ENCODE peak calls at places on chromosome 10, in eight cellular contexts. E is activated naive CD4-positive, alpha-beta T cell; N is lower leg skin; W is RWPE1; M is CD4-positive, CD25-positive, alpha-beta regulatory T cell; B is EL; C is hepatic stellate cell; Z is NAMALWA. Q is an unnamed sample.
A peak's percentile ranks its signal among the peaks of the same experiment; 100 is the strongest.

GRCh38 chr10:10910634-10911033 is 107.0 kb upstream of the CELF2 start:
- DNase-seq in M (no peak), E (no peak), C (no peak), W (no peak), Z (no peak), N (no peak), B (no peak), Q (no peak)

GRCh38 chr10:98208925-98209324 is 59.1 kb downstream of the LOXL4 start:
- DNase-seq in N (no peak), Z (no peak), W (no peak), E (no peak), C (no peak), M (no peak), B (peak; percentile 52), Q (no peak)

GRCh38 chr10:77234599-77234998 is 403.0 kb downstream of the KCNMA1 start:
- DNase-seq in E (no peak), N (no peak), B (no peak), C (no peak), Z (no peak), W (no peak), M (no peak), Q (no peak)

GRCh38 chr10:43691503-43691902 is 42.8 kb upstream of the ZNF32 start:
- DNase-seq in E (no peak), B (peak; percentile 52), N (no peak), W (no peak), Z (no peak), M (no peak), C (peak; percentile 63), Q (peak; percentile 82)

GRCh38 chr10:31536297-31536696 is 217.3 kb downstream of the ZEB1 start:
- DNase-seq in C (no peak), E (no peak), M (no peak), N (no peak), W (no peak), Z (no peak), B (no peak), Q (no peak)

GRCh38 chr10:99930731-99931550 is 78.8 kb downstream of the DNMBP start:
- DNase-seq in W (peak; percentile 93), M (no peak), E (no peak), C (no peak), B (no peak), N (peak; percentile 51), Z (no peak), Q (peak; percentile 84)

GRCh38 chr10:132679217-132679595 is 106.7 kb downstream of the NKX6-2 start:
- DNase-seq in N (no peak), W (no peak), B (no peak), M (no peak), C (no peak), E (no peak), Z (no peak), Q (no peak)

GRCh38 chr10:31707578-31708411 is 220.8 kb downstream of the ARHGAP12 start:
- DNase-seq in M (no peak), Z (peak; percentile 16), N (peak; percentile 43), B (peak; percentile 71), E (no peak), W (no peak), C (peak; percentile 48), Q (peak; percentile 62)